ENCODE peak calls at places on chromosomes 11 and 22, in six cellular contexts. B is IMR-90; G is HEK293T; K is NCI-H1930; V is activated gamma-delta T cell treated with anti-CD3 and anti-CD28 coated beads, Interleukin-2, amount 50 U/mL, for 16 hours; I is retina. J is an unnamed sample.

GRCh38 chr11:81548123-81548522 is 1185.5 kb downstream of the FAM181B start:
- DNase-seq in B (no peak), G (no peak), I (no peak), V (no peak), K (no peak), J (no peak)

GRCh38 chr11:11406652-11407051 is 53.6 kb upstream of the CSNK2A3 start:
- DNase-seq in K (no peak), B (no peak), G (no peak), V (no peak), I (no peak), J (no peak)

GRCh38 chr11:95877288-95877687 is 46.6 kb downstream of the MTMR2 start:
- DNase-seq in G (no peak), I (no peak), B (peak), V (no peak), K (no peak), J (peak)

GRCh38 chr11:33868646-33869461 is 23.0 kb downstream of the LMO2 start:
- DNase-seq in K (peak), I (peak), G (no peak), B (no peak), V (no peak), J (no peak)

GRCh38 chr11:125091247-125091876 is 20.1 kb downstream of the TMEM218 start:
- DNase-seq in K (peak), V (no peak), B (peak), I (peak), G (peak), J (peak)

GRCh38 chr11:44775366-44776356 is 48.9 kb downstream of the TSPAN18 start:
- DNase-seq in V (peak), K (peak), I (no peak), B (peak), G (peak), J (peak)

GRCh38 chr11:37689951-37690350 is 1091.9 kb upstream of the RAG2 start:
- DNase-seq in K (no peak), B (no peak), V (no peak), I (no peak), G (no peak), J (no peak)

GRCh38 chr22:20652582-20652981 is 121.3 kb upstream of the SERPIND1 start:
- DNase-seq in B (no peak), V (no peak), G (peak), K (no peak), I (no peak), J (no peak)

GRCh38 chr11:46712874-46713576 is 6.0 kb upstream of the F2 start:
- DNase-seq in K (no peak), B (no peak), G (no peak), V (no peak), I (no peak), J (no peak)

GRCh38 chr11:66727883-66728759 is 895 bp downstream of the SPTBN2 start:
- DNase-seq in I (no peak), V (no peak), K (peak), B (no peak), G (peak), J (no peak)